ENCODE peak calls at places on chromosomes 5 and 9, in five cellular contexts. O is activated CD4-positive, alpha-beta T cell treated with anti-CD3 and anti-CD28 coated beads, Interleukin-2, amount 10 ng/mL, durations not matched to agents 7 days and 5 days; J is Daoy; K is fibroblast of the aortic adventitia; C is stimulated activated CD8-positive, alpha-beta memory T cell treated with anti-CD3 and anti-CD28 coated beads, Interleukin-2, amount 100 ng/mL, for 48 hours. R is an unnamed sample.

GRCh38 chr9:124812401-124813016 is 35.6 kb downstream of the OLFML2A start:
- DNase-seq in J (peak), C (no peak), O (no peak), K (peak), R (peak)

GRCh38 chr5:160071521-160072299 is 47.5 kb downstream of the PWWP2A start:
- DNase-seq in K (peak), J (no peak), C (no peak), O (no peak), R (peak)

GRCh38 chr5:133392448-133392847 is 219.9 kb downstream of the FSTL4 start:
- DNase-seq in J (no peak), O (no peak), K (no peak), C (no peak), R (no peak)

GRCh38 chr5:81605299-81605698 is 145.6 kb downstream of the SSBP2 start:
- DNase-seq in K (no peak), C (no peak), J (no peak), O (no peak), R (no peak)

GRCh38 chr5:67989457-67989856 is 226.1 kb upstream of the PIK3R1 start:
- DNase-seq in K (peak), J (peak), C (no peak), O (no peak), R (peak)

GRCh38 chr5:122129332-122129731 is at the start of gene ZNF474:
- DNase-seq in C (no peak), J (peak), K (peak), O (no peak), R (peak)

GRCh38 chr5:93874080-93874479 is 132.7 kb upstream of the POU5F2 start:
- DNase-seq in K (peak), C (no peak), O (no peak), J (peak), R (peak)

GRCh38 chr9:40935336-40935735 is 193.1 kb downstream of the FOXD4L6 start:
- DNase-seq in O (no peak), K (no peak), C (no peak), J (no peak), R (no peak)

GRCh38 chr9:133037775-133038174 is 7.0 kb downstream of the GTF3C5 start:
- DNase-seq in K (no peak), J (no peak), O (no peak), C (no peak), R (no peak)

GRCh38 chr5:152142845-152143469 is 218.3 kb upstream of the GLRA1 start:
- DNase-seq in O (peak), J (peak), C (peak), K (peak), R (peak)

GRCh38 chr9:127225747-127226646 is 38.6 kb upstream of the GARNL3 start:
- DNase-seq in C (no peak), J (peak), K (no peak), O (no peak), R (no peak)

GRCh38 chr9:135288941-135289534 is 190.5 kb upstream of the PPP1R26 start:
- DNase-seq in J (peak), O (no peak), K (no peak), C (no peak), R (no peak)

GRCh38 chr5:120936652-120937051 is 472.6 kb downstream of the PRR16 start:
- DNase-seq in O (no peak), K (no peak), J (no peak), C (no peak), R (no peak)

GRCh38 chr9:4333231-4333740 is 33.4 kb upstream of the GLIS3 start:
- DNase-seq in C (no peak), O (no peak), J (no peak), K (peak), R (peak)

GRCh38 chr5:176677209-176677931 is 30.1 kb downstream of the TSPAN17 start:
- DNase-seq in J (no peak), O (no peak), C (no peak), K (no peak), R (no peak)

GRCh38 chr5:102795546-102795945 is 40.4 kb downstream of the PAM start:
- DNase-seq in K (no peak), C (no peak), J (no peak), O (no peak), R (no peak)

GRCh38 chr9:91066856-91067255 is 265.2 kb downstream of the SYK start:
- DNase-seq in K (no peak), C (no peak), J (no peak), O (no peak), R (no peak)

GRCh38 chr9:74497750-74498615 is 848 bp downstream of the RORB start:
- DNase-seq in J (peak), C (no peak), O (peak), K (peak), R (peak)

GRCh38 chr5:150118561-150119229 is 32.3 kb upstream of the CSF1R start:
- DNase-seq in C (no peak), K (no peak), O (no peak), J (no peak), R (no peak)

GRCh38 chr5:96065577-96066385 is 104.1 kb upstream of the ELL2 start:
- DNase-seq in C (no peak), O (no peak), K (no peak), J (no peak), R (no peak)

GRCh38 chr9:115157245-115157674 is 39.3 kb upstream of the TNC start:
- DNase-seq in J (peak), K (peak), O (no peak), C (no peak), R (peak)

GRCh38 chr9:71352837-71353236 is 231.4 kb upstream of the TRPM3 start:
- DNase-seq in C (no peak), K (no peak), O (no peak), J (no peak), R (no peak)

GRCh38 chr9:125235805-125236534 is 5.2 kb downstream of the HSPA5 start:
- DNase-seq in J (no peak), C (no peak), K (peak), O (no peak), R (no peak)

GRCh38 chr5:7321724-7322123 is 74.2 kb upstream of the ADCY2 start:
- DNase-seq in C (no peak), K (peak), J (peak), O (no peak), R (no peak)

GRCh38 chr5:190366-191035 is 794 bp upstream of the LRRC14B start:
- DNase-seq in C (no peak), K (no peak), J (no peak), O (no peak), R (no peak)

GRCh38 chr9:18472915-18473314 is 1.0 kb upstream of the ADAMTSL1 start:
- DNase-seq in K (peak), C (no peak), J (no peak), O (no peak), R (no peak)

R was measured in fibroblast of pulmonary artery.